ENCODE peak calls at places on chromosomes 4 and X, in four cellular contexts. One of them, this sample, is unnamed.
A peak's percentile ranks its signal among the peaks of the same experiment; 100 is the strongest.

GRCh38 chr4:162456106-162456505 is 292.3 kb upstream of the FSTL5 start:
- DNase-seq in OCI-LY7: no peak
- DNase-seq in fibroblast of lung: no peak
- DNase-seq in cardiac muscle cell: no peak
- DNase-seq in this sample: no peak

GRCh38 chr4:187656953-187657352 is 338.6 kb upstream of the ZFP42 start:
- DNase-seq in OCI-LY7: no peak
- DNase-seq in fibroblast of lung: peak; percentile 80
- DNase-seq in cardiac muscle cell: no peak
- DNase-seq in this sample: no peak

GRCh38 chrX:80765226-80765625 is 44.5 kb downstream of the BRWD3 start:
- DNase-seq in cardiac muscle cell: peak; percentile 62
- DNase-seq in OCI-LY7: no peak
- DNase-seq in fibroblast of lung: peak; percentile 51
- DNase-seq in this sample: no peak

GRCh38 chr4:170420255-170420693 is 330.5 kb upstream of the AADAT start:
- DNase-seq in cardiac muscle cell: no peak
- DNase-seq in fibroblast of lung: peak; percentile 8
- DNase-seq in OCI-LY7: peak; percentile 5
- DNase-seq in this sample: no peak

GRCh38 chrX:64739792-64740378 is 236.4 kb downstream of the ZC4H2 start:
- DNase-seq in fibroblast of lung: no peak
- DNase-seq in cardiac muscle cell: no peak
- DNase-seq in OCI-LY7: no peak
- DNase-seq in this sample: no peak

GRCh38 chrX:68114573-68115199 is 318.6 kb downstream of the OPHN1 start:
- DNase-seq in fibroblast of lung: peak; percentile 14
- DNase-seq in OCI-LY7: no peak
- DNase-seq in cardiac muscle cell: peak; percentile 7
- DNase-seq in this sample: no peak

GRCh38 chrX:140712413-140713173 is 3.0 kb downstream of the LINC00632 start:
- DNase-seq in cardiac muscle cell: peak; percentile 79
- DNase-seq in fibroblast of lung: peak; percentile 89
- DNase-seq in OCI-LY7: no peak
- DNase-seq in this sample: peak; percentile 58

GRCh38 chr4:28225689-28226353 is 1365.2 kb downstream of the STIM2 start:
- DNase-seq in cardiac muscle cell: peak; percentile 11
- DNase-seq in fibroblast of lung: no peak
- DNase-seq in OCI-LY7: no peak
- DNase-seq in this sample: no peak

GRCh38 chrX:130874751-130875150 is 28.3 kb downstream of the ENOX2 start:
- DNase-seq in fibroblast of lung: peak; percentile 44
- DNase-seq in cardiac muscle cell: no peak
- DNase-seq in OCI-LY7: no peak
- DNase-seq in this sample: no peak

GRCh38 chr4:98997176-98997575 is 1.7 kb downstream of the METAP1 start:
- DNase-seq in fibroblast of lung: no peak
- DNase-seq in OCI-LY7: no peak
- DNase-seq in cardiac muscle cell: no peak
- DNase-seq in this sample: no peak

GRCh38 chr4:152983221-152983620 is 47.1 kb downstream of the FHDC1 start:
- DNase-seq in cardiac muscle cell: peak; percentile 27
- DNase-seq in OCI-LY7: no peak
- DNase-seq in fibroblast of lung: no peak
- DNase-seq in this sample: no peak

GRCh38 chr4:87806520-87806919 is 7.2 kb downstream of the IBSP start:
- DNase-seq in cardiac muscle cell: peak; percentile 36
- DNase-seq in OCI-LY7: no peak
- DNase-seq in fibroblast of lung: peak; percentile 7
- DNase-seq in this sample: no peak

GRCh38 chr4:40628888-40629287 is 776 bp downstream of the RBM47 start:
- DNase-seq in cardiac muscle cell: no peak
- DNase-seq in fibroblast of lung: no peak
- DNase-seq in OCI-LY7: no peak
- DNase-seq in this sample: no peak

GRCh38 chr4:4831825-4832224 is 27.6 kb upstream of the MSX1 start:
- DNase-seq in cardiac muscle cell: no peak
- DNase-seq in OCI-LY7: no peak
- DNase-seq in fibroblast of lung: no peak
- DNase-seq in this sample: no peak

GRCh38 chrX:31931225-31931624 is 859.4 kb upstream of the FTHL17 start:
- DNase-seq in OCI-LY7: no peak
- DNase-seq in fibroblast of lung: peak; percentile 50
- DNase-seq in cardiac muscle cell: peak; percentile 64
- DNase-seq in this sample: no peak

GRCh38 chrX:132489256-132490085 is 633 bp upstream of the MBNL3 start:
- DNase-seq in fibroblast of lung: peak; percentile 62
- DNase-seq in cardiac muscle cell: peak; percentile 70
- DNase-seq in OCI-LY7: peak; percentile 82
- DNase-seq in this sample: no peak

GRCh38 chr4:18850763-18851331 is 829.3 kb upstream of the LCORL start:
- DNase-seq in fibroblast of lung: peak; percentile 4
- DNase-seq in OCI-LY7: no peak
- DNase-seq in cardiac muscle cell: no peak
- DNase-seq in this sample: no peak

GRCh38 chr4:80694178-80694577 is 336.3 kb upstream of the BMP3 start:
- DNase-seq in fibroblast of lung: no peak
- DNase-seq in cardiac muscle cell: no peak
- DNase-seq in OCI-LY7: no peak
- DNase-seq in this sample: no peak

GRCh38 chr4:2930135-2930805 is 32.9 kb downstream of the NOP14 start:
- DNase-seq in OCI-LY7: no peak
- DNase-seq in cardiac muscle cell: no peak
- DNase-seq in fibroblast of lung: no peak
- DNase-seq in this sample: no peak

GRCh38 chr4:2927696-2928075 is 35.5 kb downstream of the NOP14 start:
- DNase-seq in cardiac muscle cell: no peak
- DNase-seq in OCI-LY7: no peak
- DNase-seq in fibroblast of lung: no peak
- DNase-seq in this sample: no peak

GRCh38 chr4:2929469-2929868 is 33.7 kb downstream of the NOP14 start:
- DNase-seq in fibroblast of lung: no peak
- DNase-seq in OCI-LY7: no peak
- DNase-seq in cardiac muscle cell: no peak
- DNase-seq in this sample: no peak

GRCh38 chr4:2927016-2927695 is 36.0 kb downstream of the NOP14 start:
- DNase-seq in fibroblast of lung: no peak
- DNase-seq in OCI-LY7: no peak
- DNase-seq in cardiac muscle cell: no peak
- DNase-seq in this sample: no peak

GRCh38 chr4:2928242-2929155 is 34.7 kb downstream of the NOP14 start:
- DNase-seq in OCI-LY7: no peak
- DNase-seq in cardiac muscle cell: no peak
- DNase-seq in fibroblast of lung: no peak
- DNase-seq in this sample: no peak
- H3K36me3 ChIP-seq in OCI-LY7: peaks cover 30% of the 10 kb centered on the region
- H3K36me3 ChIP-seq in cardiac muscle cell: peaks cover 29% of the 10 kb centered on the region
- H3K36me3 ChIP-seq in fibroblast of lung: peaks cover 45% of the 10 kb centered on the region
- H3K36me3 ChIP-seq in this sample: peaks cover 20% of the 10 kb centered on the region

DNA sequence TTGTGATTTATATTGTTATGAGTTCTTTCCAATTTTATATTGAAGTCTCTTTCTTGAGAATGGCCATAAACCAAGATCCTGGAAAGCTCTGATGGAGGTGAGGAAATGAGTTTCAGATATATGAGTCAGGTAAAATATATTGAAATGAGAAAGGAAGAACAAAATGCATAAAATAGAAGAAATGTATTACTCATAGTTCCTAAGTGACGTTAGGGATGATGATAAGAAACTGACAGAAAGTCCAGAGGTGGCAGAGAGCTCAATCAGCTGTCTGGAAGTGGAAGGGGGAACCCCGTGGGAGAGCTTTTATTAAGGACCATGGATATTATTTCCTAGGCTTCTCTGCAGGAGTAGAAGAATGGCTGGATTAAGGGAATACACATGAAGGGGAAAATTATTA is 24.6 kb downstream of the UGT2B7 start:
- DNase-seq in fibroblast of lung: no peak
- DNase-seq in cardiac muscle cell: no peak
- DNase-seq in OCI-LY7: no peak
- DNase-seq in this sample: no peak
- H3K36me3 ChIP-seq in fibroblast of lung: no peaks in the 10 kb centered on the region
- H3K36me3 ChIP-seq in cardiac muscle cell: no peaks in the 10 kb centered on the region
- H3K36me3 ChIP-seq in OCI-LY7: no peaks in the 10 kb centered on the region
- H3K36me3 ChIP-seq in this sample: no peaks in the 10 kb centered on the region

GRCh38 chr4:78876568-78877320 is 62.5 kb downstream of the PAQR3 start:
- DNase-seq in fibroblast of lung: peak; percentile 65
- DNase-seq in cardiac muscle cell: peak; percentile 57
- DNase-seq in OCI-LY7: peak; percentile 34
- DNase-seq in this sample: no peak
- H3K36me3 ChIP-seq in fibroblast of lung: peaks cover 7% of the 10 kb centered on the region
- H3K36me3 ChIP-seq in cardiac muscle cell: peaks cover 30% of the 10 kb centered on the region
- H3K36me3 ChIP-seq in OCI-LY7: peaks cover 70% of the 10 kb centered on the region
- H3K36me3 ChIP-seq in this sample: peaks cover 13% of the 10 kb centered on the region

DNA sequence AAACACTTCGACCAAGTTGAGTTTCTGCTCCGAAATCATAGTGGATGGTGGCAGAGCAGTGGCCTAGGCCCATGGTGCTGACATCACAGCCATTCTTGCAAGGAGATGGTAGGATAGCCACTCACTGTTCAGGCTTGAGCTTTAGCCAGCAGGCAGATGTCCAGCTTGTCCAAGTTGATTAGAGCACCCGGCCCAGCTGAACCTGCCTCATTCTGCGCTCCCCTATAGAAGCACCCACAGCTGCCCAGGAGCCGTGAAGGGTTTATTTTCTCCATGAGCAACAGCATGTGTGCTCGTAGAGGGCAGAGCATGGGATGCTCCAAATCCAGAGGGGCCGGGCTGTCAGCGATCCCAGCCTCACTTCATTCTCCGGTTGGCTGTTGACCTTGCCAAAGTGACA is 16.2 kb downstream of the PIGG start:
- DNase-seq in fibroblast of lung: no peak
- DNase-seq in cardiac muscle cell: no peak
- DNase-seq in OCI-LY7: no peak
- DNase-seq in this sample: no peak
- H3K36me3 ChIP-seq in fibroblast of lung: peaks cover 20% of the 10 kb centered on the region
- H3K36me3 ChIP-seq in cardiac muscle cell: peaks cover 37% of the 10 kb centered on the region
- H3K36me3 ChIP-seq in OCI-LY7: peaks cover 69% of the 10 kb centered on the region
- H3K36me3 ChIP-seq in this sample: peaks cover 45% of the 10 kb centered on the region

DNA sequence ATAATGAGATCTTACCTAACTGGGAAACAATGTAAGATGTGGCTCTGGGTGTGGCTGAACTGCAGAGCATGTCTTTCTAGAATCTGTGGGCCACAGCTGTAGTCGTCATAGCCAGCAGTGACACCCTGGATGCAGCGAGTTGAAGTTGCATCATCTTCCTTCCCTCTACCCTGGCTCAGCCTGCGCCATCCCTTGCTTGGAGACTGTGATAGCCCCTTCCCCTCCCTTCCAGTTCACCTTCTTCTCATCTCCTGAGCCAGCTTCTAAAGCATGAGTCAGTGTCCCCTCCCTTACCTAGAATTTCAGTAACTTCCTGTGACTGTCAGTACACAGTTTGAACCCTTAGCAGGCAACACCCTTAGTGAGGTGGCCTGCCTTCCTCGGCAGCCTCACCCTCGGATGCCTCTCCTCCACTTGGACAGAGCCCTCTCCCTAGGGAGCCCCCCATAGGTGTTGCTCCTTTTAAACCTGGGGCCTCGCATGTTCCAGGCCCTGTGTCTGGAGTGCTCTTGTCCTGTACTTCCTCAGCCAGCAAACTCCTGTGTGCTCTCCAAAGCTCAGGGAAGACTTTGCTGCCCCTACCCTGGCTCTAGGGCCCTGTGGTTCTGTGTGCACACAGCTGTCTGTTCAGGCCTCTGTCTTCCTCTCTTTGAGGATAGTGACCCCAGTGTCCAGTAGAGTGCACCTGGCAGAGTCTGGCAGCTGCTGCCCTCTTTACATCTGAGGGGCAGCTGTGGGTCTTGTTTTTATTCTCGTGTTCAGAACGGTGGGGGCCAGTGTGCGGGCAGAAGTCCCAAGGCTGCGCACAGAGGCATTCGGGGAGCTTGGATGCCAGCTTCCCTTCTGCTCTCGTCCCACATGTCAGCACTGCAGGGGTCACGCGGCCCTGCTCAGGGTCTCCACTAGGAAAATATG is 43.7 kb upstream of the TADA2B start:
- DNase-seq in OCI-LY7: no peak
- DNase-seq in cardiac muscle cell: no peak
- DNase-seq in fibroblast of lung: no peak
- DNase-seq in this sample: no peak
- H3K36me3 ChIP-seq in OCI-LY7: peaks cover 80% of the 10 kb centered on the region
- H3K36me3 ChIP-seq in cardiac muscle cell: peaks cover 24% of the 10 kb centered on the region
- H3K36me3 ChIP-seq in fibroblast of lung: peaks cover 13% of the 10 kb centered on the region
- H3K36me3 ChIP-seq in this sample: peaks cover 9% of the 10 kb centered on the region

DNA sequence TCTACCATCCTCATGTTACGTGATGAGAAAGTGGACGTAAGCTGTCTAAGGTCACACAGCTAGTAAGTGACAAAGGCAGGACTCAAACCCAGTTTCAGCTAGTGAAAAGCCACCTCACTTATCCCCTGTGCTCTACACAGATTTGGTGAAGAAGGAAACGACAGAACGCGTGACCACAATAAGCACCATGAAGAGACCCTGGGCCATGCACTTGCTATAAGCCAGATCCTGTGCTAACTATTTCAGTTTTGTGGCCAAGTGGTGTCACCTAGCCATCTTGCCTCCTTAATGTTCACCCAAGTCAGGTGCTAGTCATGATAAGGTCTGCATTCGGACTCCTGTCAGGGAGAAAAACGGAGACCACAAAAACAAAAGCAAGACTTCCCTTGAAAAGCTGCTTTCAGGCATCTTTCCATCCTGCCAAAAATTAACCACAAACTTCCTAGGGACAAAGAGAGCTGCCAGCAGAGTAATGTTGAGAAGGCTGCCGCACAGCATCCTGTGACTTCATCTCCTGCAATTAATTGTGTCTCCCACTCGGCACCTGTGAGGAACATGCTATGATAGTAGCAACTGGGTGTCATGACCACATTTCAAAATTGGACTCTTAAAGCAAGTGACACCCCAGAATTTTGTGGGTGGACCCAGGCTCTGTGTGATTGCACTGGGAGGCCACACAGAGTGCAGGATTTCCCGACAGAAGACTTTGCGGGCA is 8.8 kb upstream of the IDS start:
- DNase-seq in OCI-LY7: no peak
- DNase-seq in cardiac muscle cell: peak; percentile 70
- DNase-seq in fibroblast of lung: no peak
- DNase-seq in this sample: no peak
- H3K36me3 ChIP-seq in OCI-LY7: no peaks in the 10 kb centered on the region
- H3K36me3 ChIP-seq in cardiac muscle cell: no peaks in the 10 kb centered on the region
- H3K36me3 ChIP-seq in fibroblast of lung: no peaks in the 10 kb centered on the region
- H3K36me3 ChIP-seq in this sample: no peaks in the 10 kb centered on the region

GRCh38 chr4:56931924-56932323 is 24.2 kb downstream of the REST start:
- DNase-seq in OCI-LY7: no peak
- DNase-seq in cardiac muscle cell: no peak
- DNase-seq in fibroblast of lung: no peak
- DNase-seq in this sample: no peak

GRCh38 chr4:56930638-56931037 is 22.9 kb downstream of the REST start:
- DNase-seq in fibroblast of lung: no peak
- DNase-seq in OCI-LY7: no peak
- DNase-seq in cardiac muscle cell: no peak
- DNase-seq in this sample: no peak

DNA sequence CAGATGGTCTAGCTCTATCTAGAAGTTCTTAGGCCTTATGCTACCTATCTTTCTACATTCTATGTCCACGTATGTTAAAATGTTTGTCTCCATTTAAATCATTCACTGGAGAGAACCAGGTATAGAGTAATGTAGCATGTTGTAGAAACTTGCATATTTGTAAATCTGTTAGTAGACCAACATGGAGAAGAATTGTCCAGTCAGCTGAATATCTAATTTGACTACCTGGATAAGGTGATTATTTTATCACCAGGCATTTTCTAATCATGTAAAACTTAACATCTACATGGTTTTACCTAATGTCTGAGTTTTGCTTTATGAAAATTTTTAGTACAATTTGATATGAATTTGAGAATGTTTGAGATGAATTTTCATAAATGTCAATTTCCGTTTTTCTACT is 19.5 kb downstream of the REST start:
- DNase-seq in cardiac muscle cell: no peak
- DNase-seq in OCI-LY7: no peak
- DNase-seq in fibroblast of lung: no peak
- DNase-seq in this sample: no peak
- H3K36me3 ChIP-seq in cardiac muscle cell: peaks cover 35% of the 10 kb centered on the region
- H3K36me3 ChIP-seq in OCI-LY7: peaks cover 96% of the 10 kb centered on the region
- H3K36me3 ChIP-seq in fibroblast of lung: peaks cover 4% of the 10 kb centered on the region
- H3K36me3 ChIP-seq in this sample: peaks cover 54% of the 10 kb centered on the region

This sample was measured in SK-N-MC.